ENCODE peak calls at places on chromosomes 13 and 19, in eight cellular contexts. B, A, V, I, O, C, N and L are unnamed samples.

GRCh38 chr13:113970810-113971470 is 2.9 kb downstream of the C13orf46 start:
- DNase-seq in B (no peak), A (no peak), V (no peak), I (peak), O (peak), C (no peak), N (no peak), L (no peak)

GRCh38 chr19:47698631-47699359 is 14.4 kb upstream of the EHD2 start:
- DNase-seq in B (no peak), A (no peak), V (no peak), I (no peak), O (no peak), C (no peak), N (no peak), L (no peak)

GRCh38 chr19:51194527-51195315 is 30.2 kb upstream of the CD33 start:
- DNase-seq in B (no peak), A (no peak), V (no peak), I (no peak), O (no peak), C (no peak), N (no peak), L (peak)

GRCh38 chr13:50616101-50616500 is 227.4 kb downstream of the DLEU7 start:
- DNase-seq in B (no peak), A (no peak), V (no peak), I (no peak), O (no peak), C (no peak), N (no peak), L (peak)

GRCh38 chr19:29303035-29303706 is 90.2 kb upstream of the UQCRFS1 start:
- DNase-seq in B (no peak), A (no peak), V (no peak), I (peak), O (no peak), C (no peak), N (no peak), L (no peak)

GRCh38 chr13:32284927-32285632 is 30.1 kb downstream of the ZAR1L start:
- DNase-seq in B (no peak), A (no peak), V (no peak), I (no peak), O (no peak), C (no peak), N (no peak), L (no peak)

GRCh38 chr13:93226065-93226622 is 463 bp upstream of the GPC6 start:
- DNase-seq in B (no peak), A (no peak), V (no peak), I (no peak), O (no peak), C (no peak), N (no peak), L (no peak)

GRCh38 chr19:40530091-40530901 is 46.4 kb upstream of the SHKBP1 start:
- DNase-seq in B (peak), A (no peak), V (no peak), I (no peak), O (no peak), C (no peak), N (peak), L (no peak)

GRCh38 chr13:83878691-83879410 is 3.4 kb downstream of the SLITRK1 start:
- DNase-seq in B (peak), A (no peak), V (no peak), I (no peak), O (no peak), C (peak), N (no peak), L (no peak)